ENCODE peak calls at places on chromosomes 12 and 14, in five cellular contexts. One of them, this sample, is unnamed.

GRCh38 chr12:7994731-7995205 is 37.7 kb upstream of the FOXJ2 start:
- DNase-seq in lower leg skin: no peak
- DNase-seq in NB4: no peak
- DNase-seq in breast epithelium: no peak
- DNase-seq in GM12878: no peak
- DNase-seq in this sample: no peak

GRCh38 chr12:52790427-52791270 is 5.3 kb downstream of the KRT3 start:
- DNase-seq in breast epithelium: no peak
- DNase-seq in GM12878: no peak
- DNase-seq in NB4: no peak
- DNase-seq in lower leg skin: no peak
- DNase-seq in this sample: no peak

GRCh38 chr12:107779077-107779840 is 4.8 kb downstream of the ASCL4 start:
- DNase-seq in lower leg skin: no peak
- DNase-seq in breast epithelium: no peak
- DNase-seq in NB4: peak; percentile 59
- DNase-seq in GM12878: peak; percentile 68
- DNase-seq in this sample: no peak

GRCh38 chr12:227923-228845 is 14.2 kb upstream of the SLC6A12 start:
- DNase-seq in lower leg skin: no peak
- DNase-seq in GM12878: no peak
- DNase-seq in NB4: no peak
- DNase-seq in breast epithelium: peak; percentile 9
- DNase-seq in this sample: no peak

GRCh38 chr14:68527329-68527851 is 265.5 kb downstream of the ZFP36L1 start:
- DNase-seq in breast epithelium: no peak
- DNase-seq in GM12878: no peak
- DNase-seq in lower leg skin: peak; percentile 43
- DNase-seq in NB4: no peak
- DNase-seq in this sample: no peak

GRCh38 chr14:73752297-73752992 is 38.3 kb upstream of the PNMA1 start:
- DNase-seq in lower leg skin: peak; percentile 55
- DNase-seq in GM12878: no peak
- DNase-seq in NB4: peak; percentile 50
- DNase-seq in breast epithelium: peak; percentile 90
- DNase-seq in this sample: no peak

GRCh38 chr14:73245401-73246325 is 8.4 kb downstream of the PAPLN start:
- DNase-seq in GM12878: no peak
- DNase-seq in NB4: peak; percentile 71
- DNase-seq in breast epithelium: no peak
- DNase-seq in lower leg skin: no peak
- DNase-seq in this sample: no peak

GRCh38 chr14:96754845-96755184 is 42.4 kb upstream of the VRK1 start:
- DNase-seq in breast epithelium: peak; percentile 45
- DNase-seq in lower leg skin: no peak
- DNase-seq in NB4: peak; percentile 74
- DNase-seq in GM12878: no peak
- DNase-seq in this sample: no peak

GRCh38 chr14:75566321-75566720 is 12.1 kb upstream of the FLVCR2 start:
- DNase-seq in breast epithelium: peak; percentile 61
- DNase-seq in NB4: no peak
- DNase-seq in lower leg skin: no peak
- DNase-seq in GM12878: no peak
- DNase-seq in this sample: no peak

GRCh38 chr14:104724407-104724980 is 465 bp downstream of the ADSS1 start:
- DNase-seq in lower leg skin: no peak
- DNase-seq in breast epithelium: no peak
- DNase-seq in GM12878: no peak
- DNase-seq in NB4: no peak
- DNase-seq in this sample: no peak

GRCh38 chr12:89245090-89245489 is 107.2 kb downstream of the DUSP6 start:
- DNase-seq in lower leg skin: no peak
- DNase-seq in NB4: peak; percentile 98
- DNase-seq in breast epithelium: no peak
- DNase-seq in GM12878: no peak
- DNase-seq in this sample: no peak

GRCh38 chr12:123512838-123513665 is 20.5 kb downstream of the RILPL1 start:
- DNase-seq in GM12878: no peak
- DNase-seq in lower leg skin: no peak
- DNase-seq in NB4: no peak
- DNase-seq in breast epithelium: no peak
- DNase-seq in this sample: no peak

GRCh38 chr12:96236221-96236822 is 42.1 kb downstream of the ELK3 start:
- DNase-seq in lower leg skin: no peak
- DNase-seq in NB4: peak; percentile 62
- DNase-seq in breast epithelium: no peak
- DNase-seq in GM12878: no peak
- DNase-seq in this sample: no peak

GRCh38 chr14:23126548-23127278 is 7.7 kb upstream of the CEBPE start:
- DNase-seq in breast epithelium: no peak
- DNase-seq in lower leg skin: no peak
- DNase-seq in NB4: no peak
- DNase-seq in GM12878: no peak
- DNase-seq in this sample: no peak

GRCh38 chr12:10861366-10861765 is 12.1 kb upstream of the PRR4 start:
- DNase-seq in NB4: no peak
- DNase-seq in breast epithelium: no peak
- DNase-seq in lower leg skin: no peak
- DNase-seq in GM12878: no peak
- DNase-seq in this sample: no peak

GRCh38 chr14:24058260-24058950 is 6.6 kb downstream of the CARMIL3 start:
- DNase-seq in NB4: peak; percentile 70
- DNase-seq in breast epithelium: no peak
- DNase-seq in GM12878: no peak
- DNase-seq in lower leg skin: peak; percentile 90
- DNase-seq in this sample: peak; percentile 89

GRCh38 chr12:108446766-108447165 is 68.3 kb upstream of the FICD start:
- DNase-seq in breast epithelium: no peak
- DNase-seq in lower leg skin: no peak
- DNase-seq in NB4: no peak
- DNase-seq in GM12878: no peak
- DNase-seq in this sample: no peak

GRCh38 chr12:79707830-79708229 is 17.1 kb upstream of the PAWR start:
- DNase-seq in GM12878: no peak
- DNase-seq in NB4: no peak
- DNase-seq in lower leg skin: no peak
- DNase-seq in breast epithelium: no peak
- DNase-seq in this sample: no peak

GRCh38 chr12:20350495-20350894 is 17.8 kb upstream of the PDE3A start:
- DNase-seq in NB4: no peak
- DNase-seq in GM12878: no peak
- DNase-seq in breast epithelium: no peak
- DNase-seq in lower leg skin: no peak
- DNase-seq in this sample: no peak

GRCh38 chr14:74636424-74637183 is 24.6 kb upstream of the LTBP2 start:
- DNase-seq in breast epithelium: no peak
- DNase-seq in GM12878: no peak
- DNase-seq in lower leg skin: no peak
- DNase-seq in NB4: no peak
- DNase-seq in this sample: no peak

GRCh38 chr12:93438266-93439050 is 3.3 kb downstream of the UBE2N start:
- DNase-seq in lower leg skin: no peak
- DNase-seq in GM12878: no peak
- DNase-seq in NB4: no peak
- DNase-seq in breast epithelium: no peak
- DNase-seq in this sample: no peak

GRCh38 chr14:22276913-22277816 is 311.9 kb downstream of the DAD1 start:
- DNase-seq in breast epithelium: no peak
- DNase-seq in GM12878: no peak
- DNase-seq in lower leg skin: no peak
- DNase-seq in NB4: peak; percentile 17
- DNase-seq in this sample: peak; percentile 46

GRCh38 chr12:130043685-130044421 is 118.4 kb upstream of the FZD10 start:
- DNase-seq in lower leg skin: no peak
- DNase-seq in NB4: no peak
- DNase-seq in GM12878: no peak
- DNase-seq in breast epithelium: no peak
- DNase-seq in this sample: peak; percentile 56

GRCh38 chr12:15013634-15014169 is 40.9 kb downstream of the PDE6H start:
- DNase-seq in breast epithelium: no peak
- DNase-seq in lower leg skin: no peak
- DNase-seq in GM12878: no peak
- DNase-seq in NB4: no peak
- DNase-seq in this sample: no peak

GRCh38 chr12:51921017-51921725 is 13.9 kb downstream of the ACVRL1 start:
- DNase-seq in lower leg skin: no peak
- DNase-seq in NB4: no peak
- DNase-seq in breast epithelium: no peak
- DNase-seq in GM12878: no peak
- DNase-seq in this sample: no peak

GRCh38 chr14:102905116-102906108 is 17.1 kb upstream of the AMN start:
- DNase-seq in breast epithelium: no peak
- DNase-seq in lower leg skin: no peak
- DNase-seq in GM12878: no peak
- DNase-seq in NB4: no peak
- DNase-seq in this sample: no peak

GRCh38 chr14:102908766-102909455 is 13.6 kb upstream of the AMN start:
- DNase-seq in NB4: no peak
- DNase-seq in lower leg skin: no peak
- DNase-seq in GM12878: no peak
- DNase-seq in breast epithelium: no peak
- DNase-seq in this sample: no peak

GRCh38 chr14:102906616-102907302 is 15.7 kb upstream of the AMN start:
- DNase-seq in lower leg skin: no peak
- DNase-seq in GM12878: no peak
- DNase-seq in breast epithelium: no peak
- DNase-seq in NB4: no peak
- DNase-seq in this sample: no peak

GRCh38 chr14:102907980-102908730 is 14.3 kb upstream of the AMN start:
- DNase-seq in lower leg skin: no peak
- DNase-seq in GM12878: no peak
- DNase-seq in NB4: no peak
- DNase-seq in breast epithelium: no peak
- DNase-seq in this sample: no peak

GRCh38 chr14:102907303-102907844 is 15.1 kb upstream of the AMN start:
- DNase-seq in breast epithelium: no peak
- DNase-seq in NB4: no peak
- DNase-seq in GM12878: no peak
- DNase-seq in lower leg skin: no peak
- DNase-seq in this sample: no peak
- TF ChIP-seq POLR2A in breast epithelium: no peak
- TF ChIP-seq POLR2A in NB4: no peak
- TF ChIP-seq POLR2A in GM12878: peak; percentile 61
- TF ChIP-seq POLR2A in lower leg skin: no peak
- TF ChIP-seq POLR2A in this sample: no peak

GRCh38 chr12:42325776-42326465 is at the start of the genes PPHLN1 and ZCRB1:
- DNase-seq in NB4: peak; percentile 91
- DNase-seq in lower leg skin: peak; percentile 82
- DNase-seq in GM12878: no peak
- DNase-seq in breast epithelium: peak; percentile 72
- DNase-seq in this sample: peak; percentile 83
- TF ChIP-seq POLR2A in NB4: peak; percentile 95
- TF ChIP-seq POLR2A in lower leg skin: no peak
- TF ChIP-seq POLR2A in GM12878: peak; percentile 88
- TF ChIP-seq POLR2A in breast epithelium: peak; percentile 50
- TF ChIP-seq POLR2A in this sample: peak; percentile 88

DNA sequence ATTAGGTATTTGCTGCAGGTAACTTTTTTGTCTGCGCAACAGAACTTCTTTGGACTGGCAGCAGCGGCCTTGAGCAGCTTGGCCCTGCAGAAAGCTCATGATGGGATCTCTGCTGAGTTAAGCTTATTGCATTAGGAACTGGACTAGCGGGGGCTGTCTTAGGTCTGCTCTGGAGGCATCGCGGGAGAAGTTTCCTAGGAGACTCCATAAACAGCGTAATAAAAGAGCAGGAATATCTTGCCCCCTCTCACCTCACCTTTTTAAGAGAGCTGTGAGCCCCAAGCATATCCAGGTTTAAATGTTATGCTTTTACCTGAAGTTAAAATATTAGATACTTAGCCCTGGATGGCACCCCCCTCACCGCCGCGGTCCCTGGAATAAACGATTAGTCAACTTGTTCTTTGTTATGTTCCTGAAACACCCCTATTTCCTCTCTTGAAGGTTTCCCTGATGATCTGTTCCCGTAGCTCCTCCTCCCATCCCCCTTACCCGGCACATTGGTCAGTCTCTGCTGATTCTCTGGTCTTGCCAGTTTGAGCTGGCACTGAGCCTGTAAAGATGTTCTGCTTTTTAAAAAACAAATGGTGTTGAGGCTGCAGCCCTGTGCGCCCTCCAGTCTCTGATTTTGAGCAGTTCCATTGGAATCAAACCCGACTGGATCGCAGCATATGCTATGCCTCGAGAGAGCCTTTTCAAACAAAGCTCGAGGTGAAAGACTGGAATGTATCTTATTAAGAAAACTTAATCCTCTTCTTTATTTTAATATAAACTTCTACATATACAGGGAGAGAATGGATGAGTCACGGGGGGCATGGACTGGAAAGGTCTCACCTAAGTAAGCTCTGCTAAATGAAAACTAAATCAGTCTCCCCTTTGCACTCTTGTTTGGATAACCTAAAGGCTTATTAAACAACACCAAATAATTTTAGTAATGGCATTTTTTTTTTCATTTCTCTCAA is 1.9 kb downstream of the MLXIP start:
- DNase-seq in NB4: peak; percentile 86
- DNase-seq in lower leg skin: peak; percentile 81
- DNase-seq in GM12878: no peak
- DNase-seq in breast epithelium: no peak
- DNase-seq in this sample: no peak
- TF ChIP-seq POLR2A in NB4: no peak
- TF ChIP-seq POLR2A in lower leg skin: no peak
- TF ChIP-seq POLR2A in GM12878: no peak
- TF ChIP-seq POLR2A in breast epithelium: peak; percentile 20
- TF ChIP-seq POLR2A in this sample: no peak

GRCh38 chr14:103693514-103693913 is 21.7 kb downstream of the XRCC3 start:
- DNase-seq in lower leg skin: no peak
- DNase-seq in breast epithelium: peak; percentile 86
- DNase-seq in NB4: no peak
- DNase-seq in GM12878: no peak
- DNase-seq in this sample: no peak
- TF ChIP-seq POLR2A in lower leg skin: no peak
- TF ChIP-seq POLR2A in breast epithelium: no peak
- TF ChIP-seq POLR2A in NB4: no peak
- TF ChIP-seq POLR2A in GM12878: no peak
- TF ChIP-seq POLR2A in this sample: no peak